ENCODE peak calls at places on chromosomes 4 and X, in four cellular contexts. R is right lobe of liver, Q is IMR-90, W is body of pancreas. V is an unnamed sample.

GRCh38 chr4:7772708-7773385 is 166.8 kb downstream of the AFAP1 start:
- DNase-seq in R (no peak), Q (no peak), W (no peak), V (peak; percentile 44)

GRCh38 chrX:129193357-129193756 is 329.9 kb downstream of the SMARCA1 start:
- DNase-seq in R (no peak), Q (no peak), W (no peak), V (no peak)

GRCh38 chr4:182918791-182919302 is 1.7 kb upstream of the DCTD start:
- DNase-seq in R (no peak), Q (no peak), W (no peak), V (no peak)

GRCh38 chrX:21933077-21933476 is 7.4 kb upstream of the SMS start:
- DNase-seq in R (no peak), Q (no peak), W (no peak), V (no peak)

GRCh38 chr4:18930487-18930886 is 908.9 kb upstream of the LCORL start:
- DNase-seq in R (no peak), Q (no peak), W (no peak), V (no peak)

GRCh38 chrX:55710701-55711100 is 6.8 kb upstream of the RRAGB start:
- DNase-seq in R (no peak), Q (no peak), W (no peak), V (peak; percentile 70)

GRCh38 chr4:76689079-76689817 is 208.7 kb downstream of the SOWAHB start:
- DNase-seq in R (peak; percentile 59), Q (peak; percentile 28), W (peak; percentile 61), V (peak; percentile 51)

GRCh38 chr4:87973283-87974169 is 2.0 kb upstream of the SPP1 start:
- DNase-seq in R (peak; percentile 64), Q (peak; percentile 84), W (peak; percentile 62), V (peak; percentile 85)

GRCh38 chrX:136162827-136163427 is 15.6 kb downstream of the FHL1 start:
- DNase-seq in R (peak; percentile 52), Q (peak; percentile 43), W (peak; percentile 25), V (peak; percentile 54)

GRCh38 chr4:168724243-168724642 is 227.4 kb downstream of the PALLD start:
- DNase-seq in R (no peak), Q (no peak), W (no peak), V (no peak)

GRCh38 chrX:74304016-74304415 is at the start of gene ZCCHC13:
- DNase-seq in R (no peak), Q (no peak), W (no peak), V (no peak)

GRCh38 chr4:173834151-173834550 is 304.1 kb upstream of the HAND2 start:
- DNase-seq in R (no peak), Q (peak; percentile 7), W (no peak), V (no peak)

GRCh38 chrX:40010550-40011364 is 87.0 kb downstream of the BCOR start:
- DNase-seq in R (no peak), Q (no peak), W (no peak), V (no peak)

GRCh38 chr4:6802050-6802449 is 19.5 kb downstream of the KIAA0232 start:
- DNase-seq in R (no peak), Q (peak; percentile 12), W (no peak), V (no peak)

GRCh38 chr4:3867403-3868100 is 101.4 kb downstream of the ADRA2C start:
- DNase-seq in R (peak; percentile 30), Q (no peak), W (no peak), V (no peak)

GRCh38 chr4:10554694-10555093 is 97.5 kb upstream of the ZNF518B start:
- DNase-seq in R (peak; percentile 48), Q (peak; percentile 59), W (peak; percentile 45), V (peak; percentile 45)

GRCh38 chrX:109797311-109797975 is 64.4 kb upstream of the ACSL4 start:
- DNase-seq in R (no peak), Q (no peak), W (no peak), V (no peak)

GRCh38 chr4:146981651-146982050 is 36.0 kb upstream of the TTC29 start:
- DNase-seq in R (no peak), Q (peak; percentile 1), W (no peak), V (no peak)

GRCh38 chr4:70940134-70940533 is 38.0 kb downstream of the MOB1B start:
- DNase-seq in R (no peak), Q (no peak), W (no peak), V (no peak)

GRCh38 chr4:186669159-186669720 is 54.4 kb downstream of the FAT1 start:
- DNase-seq in R (no peak), Q (peak; percentile 81), W (no peak), V (no peak)

GRCh38 chr4:94339779-94340178 is 2.9 kb downstream of the HPGDS start:
- DNase-seq in R (no peak), Q (no peak), W (no peak), V (no peak)

GRCh38 chr4:19375931-19376330 is 875.8 kb upstream of the SLIT2 start:
- DNase-seq in R (no peak), Q (peak; percentile 45), W (no peak), V (no peak)

GRCh38 chr4:150164956-150165355 is 86.7 kb downstream of the DCLK2 start:
- DNase-seq in R (no peak), Q (no peak), W (no peak), V (no peak)

GRCh38 chr4:2183394-2183793 is 58.5 kb downstream of the HAUS3 start:
- DNase-seq in R (no peak), Q (no peak), W (no peak), V (no peak)

GRCh38 chr4:165440415-165440882 is 61.6 kb downstream of the CPE start:
- DNase-seq in R (no peak), Q (peak; percentile 63), W (no peak), V (no peak)

GRCh38 chrX:112696506-112696905 is 16.8 kb upstream of the LHFPL1 start:
- DNase-seq in R (no peak), Q (peak; percentile 63), W (no peak), V (no peak)

GRCh38 chrX:86066998-86067397 is 19.6 kb upstream of the CHM start:
- DNase-seq in R (no peak), Q (no peak), W (no peak), V (no peak)

GRCh38 chrX:122500556-122500955 is 683.5 kb upstream of the GRIA3 start:
- DNase-seq in R (no peak), Q (no peak), W (no peak), V (no peak)

GRCh38 chrX:23819385-23820234 is 36.6 kb downstream of the SAT1 start:
- DNase-seq in R (no peak), Q (peak; percentile 40), W (no peak), V (no peak)

GRCh38 chr4:159504634-159505033 is 401.8 kb downstream of the RAPGEF2 start:
- DNase-seq in R (peak; percentile 86), Q (no peak), W (no peak), V (peak; percentile 42)

GRCh38 chr4:3791910-3792542 is 25.8 kb downstream of the ADRA2C start:
- DNase-seq in R (peak; percentile 65), Q (peak; percentile 8), W (peak; percentile 76), V (peak; percentile 66)

GRCh38 chrX:21978346-21978745 is 37.8 kb downstream of the SMS start:
- DNase-seq in R (no peak), Q (no peak), W (no peak), V (no peak)

GRCh38 chr4:52566136-52567031 is 92.7 kb downstream of the USP46 start:
- DNase-seq in R (no peak), Q (peak; percentile 67), W (no peak), V (no peak)

GRCh38 chrX:144681501-144681900 is 565.8 kb upstream of the SPANXN1 start:
- DNase-seq in R (no peak), Q (no peak), W (no peak), V (no peak)

GRCh38 chrX:96480081-96480480 is 204.6 kb upstream of the DIAPH2 start:
- DNase-seq in R (no peak), Q (peak; percentile 79), W (no peak), V (no peak)

GRCh38 chr4:19254476-19254875 is 997.2 kb upstream of the SLIT2 start:
- DNase-seq in R (no peak), Q (no peak), W (no peak), V (no peak)

GRCh38 chrX:113759422-113759821 is 824.5 kb upstream of the HTR2C start:
- DNase-seq in R (no peak), Q (no peak), W (no peak), V (no peak)
- TF ChIP-seq POLR2A in R (no peak), Q (no peak), W (no peak), V (no peak)

DNA sequence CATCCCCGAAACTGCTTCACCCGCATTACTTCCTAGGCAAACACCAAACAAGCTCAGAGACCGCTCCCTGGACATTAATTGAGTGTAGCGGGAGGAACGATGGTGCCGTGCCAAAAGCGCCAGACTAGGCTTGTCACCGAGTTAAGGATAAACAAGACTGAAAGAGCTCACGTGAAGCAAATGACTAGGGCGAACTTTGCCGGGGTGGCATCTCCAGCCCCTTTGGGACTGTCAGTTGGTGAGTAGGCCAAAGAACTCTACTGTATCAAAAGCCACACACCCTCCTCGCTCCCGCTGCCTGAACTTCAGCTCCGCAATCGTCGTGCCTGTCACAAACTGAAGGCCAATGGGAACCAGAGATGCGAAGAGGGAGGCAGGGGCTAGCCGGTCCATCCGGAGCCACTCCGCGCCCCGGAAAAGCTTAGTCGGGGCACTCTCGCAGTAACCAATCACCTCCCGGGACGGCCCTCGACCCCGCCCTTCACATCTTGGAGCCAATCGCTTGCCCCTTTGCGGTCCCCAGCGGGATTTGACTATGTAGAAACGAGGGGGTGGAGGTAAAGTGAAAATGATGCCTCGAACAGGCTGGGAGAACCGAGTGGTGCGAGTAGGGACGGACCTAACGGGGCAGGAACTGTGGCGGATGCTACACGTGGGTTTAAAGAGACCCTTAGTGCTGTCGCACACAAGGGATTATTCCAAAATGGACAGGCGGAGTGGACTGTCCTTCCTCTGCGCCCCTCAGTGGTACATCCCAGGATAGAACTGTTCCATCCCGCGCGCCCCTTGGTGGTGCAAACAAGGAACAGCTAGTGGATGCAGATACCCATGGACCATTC is 37.0 kb upstream of the FAM156A start:
- DNase-seq in R (peak; percentile 93), Q (peak; percentile 94), W (peak; percentile 92), V (peak; percentile 90)
- TF ChIP-seq POLR2A in R (peak; percentile 27), Q (no peak), W (no peak), V (peak; percentile 63)

DNA sequence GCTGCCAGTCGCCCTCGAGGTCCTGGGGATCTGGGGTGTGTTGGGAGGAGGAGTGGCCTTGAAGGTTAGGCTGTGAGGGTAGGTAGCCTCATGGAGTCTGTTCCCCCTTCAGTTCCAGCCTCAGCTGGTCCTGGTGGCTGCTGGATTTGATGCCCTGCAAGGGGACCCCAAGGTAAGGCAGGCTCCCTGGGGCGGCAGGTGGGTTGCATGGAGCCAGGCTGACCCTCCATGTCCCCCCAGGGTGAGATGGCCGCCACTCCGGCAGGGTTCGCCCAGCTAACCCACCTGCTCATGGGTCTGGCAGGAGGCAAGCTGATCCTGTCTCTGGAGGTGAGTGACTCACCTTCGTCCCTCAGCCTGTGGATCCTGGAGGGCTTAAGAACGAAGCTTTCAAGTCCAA is 11.6 kb upstream of the ERAS start:
- DNase-seq in R (no peak), Q (no peak), W (no peak), V (no peak)
- TF ChIP-seq POLR2A in R (no peak), Q (no peak), W (no peak), V (no peak)

DNA sequence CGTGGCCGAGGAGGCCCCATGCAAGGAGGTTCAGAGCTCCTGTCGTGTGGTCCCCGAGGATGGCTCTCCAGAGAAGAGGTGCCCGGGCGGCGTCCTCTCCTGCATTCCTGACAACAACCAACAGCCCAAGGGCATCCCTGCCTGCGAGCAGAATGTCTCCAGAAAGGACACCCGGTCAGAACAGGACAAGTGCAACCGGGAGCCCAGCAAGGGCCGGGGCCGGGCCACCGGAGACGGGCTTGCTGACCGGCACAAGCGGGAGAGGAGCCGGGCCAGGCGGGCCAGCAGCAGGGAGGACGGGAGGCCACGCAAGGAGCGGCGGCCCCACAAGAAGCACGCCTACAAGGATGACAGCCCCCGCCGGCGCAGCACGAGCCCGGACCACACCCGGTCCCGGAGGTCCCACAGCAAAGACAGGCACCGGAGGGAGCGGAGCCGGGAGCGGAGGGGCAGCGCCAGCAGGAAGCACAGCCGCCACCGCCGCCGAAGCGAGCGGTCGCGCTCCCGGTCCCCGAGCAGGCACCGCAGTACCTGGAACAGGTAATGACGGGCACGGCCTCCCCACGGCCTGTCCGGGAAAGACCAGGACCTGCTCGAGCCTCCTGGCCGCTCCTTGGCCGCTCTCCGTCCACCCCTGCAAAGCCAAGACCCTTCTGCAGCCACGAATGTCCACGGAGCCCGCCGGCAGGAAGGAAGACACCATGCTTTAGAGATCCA is 9.8 kb downstream of the AKAP17A start:
- DNase-seq in R (no peak), Q (no peak), W (no peak), V (no peak)
- TF ChIP-seq POLR2A in R (no peak), Q (no peak), W (no peak), V (no peak)